ENCODE peak calls at places on chromosome 19, in seven cellular contexts. R, Y, U, P, C, W and B are unnamed samples.

GRCh38 chr19:328025-328505 is 16.5 kb downstream of the MIER2 start:
- DNase-seq in R (no peak), P (peak), C (no peak), W (no peak), Y (no peak), U (no peak), B (no peak)

GRCh38 chr19:17450264-17451075 is 2.0 kb upstream of the TMEM221 start:
- DNase-seq in W (peak), R (no peak), C (no peak), Y (peak), P (no peak), U (no peak), B (no peak)

GRCh38 chr19:1864480-1865171 is 1.2 kb upstream of the KLF16 start:
- DNase-seq in P (peak), W (peak), U (peak), Y (no peak), R (peak), C (peak), B (peak)

GRCh38 chr19:40658031-40658430 is 32.4 kb downstream of the NUMBL start:
- DNase-seq in U (no peak), P (peak), R (no peak), W (no peak), C (no peak), Y (no peak), B (no peak)

GRCh38 chr19:30608471-30608870 is 236.3 kb downstream of the ZNF536 start:
- DNase-seq in W (no peak), R (no peak), Y (no peak), U (no peak), P (no peak), C (no peak), B (no peak)

GRCh38 chr19:43479226-43479625 is 13.8 kb upstream of the LYPD3 start:
- DNase-seq in R (no peak), P (peak), U (no peak), Y (no peak), C (no peak), W (no peak), B (no peak)

GRCh38 chr19:46898731-46899130 is 37.9 kb downstream of the ARHGAP35 start:
- DNase-seq in W (peak), R (no peak), U (no peak), P (no peak), Y (peak), C (peak), B (no peak)

GRCh38 chr19:14096272-14096992 is 5.9 kb upstream of the SAMD1 start:
- DNase-seq in C (peak), U (no peak), P (no peak), R (no peak), W (no peak), Y (no peak), B (no peak)

GRCh38 chr19:6286676-6287075 is 6.9 kb upstream of the MLLT1 start:
- DNase-seq in W (no peak), Y (no peak), P (no peak), U (no peak), R (no peak), C (no peak), B (no peak)

GRCh38 chr19:679418-680286 is 3.5 kb downstream of the FSTL3 start:
- DNase-seq in W (peak), P (peak), Y (peak), C (peak), R (no peak), U (peak), B (peak)

GRCh38 chr19:40800997-40801377 is 2.0 kb downstream of the EGLN2 start:
- DNase-seq in Y (no peak), P (no peak), R (no peak), W (no peak), U (no peak), C (no peak), B (no peak)

GRCh38 chr19:35120492-35120891 is 4.9 kb downstream of the FXYD3 start:
- DNase-seq in Y (peak), R (no peak), W (no peak), P (no peak), C (no peak), U (no peak), B (no peak)

GRCh38 chr19:43532571-43532961 is 422 bp upstream of the ZNF575 start:
- DNase-seq in C (no peak), W (no peak), Y (peak), U (peak), P (peak), R (no peak), B (peak)

GRCh38 chr19:35346193-35347052 is 1.3 kb upstream of the FFAR1 start:
- DNase-seq in R (no peak), W (no peak), C (no peak), Y (no peak), P (peak), U (peak), B (no peak)

GRCh38 chr19:35484637-35485036 is 5.6 kb downstream of the KRTDAP start:
- DNase-seq in Y (no peak), U (no peak), C (no peak), W (no peak), R (no peak), P (no peak), B (no peak)

GRCh38 chr19:51000981-51001380 is 423 bp downstream of the KLK8 start:
- DNase-seq in W (no peak), R (no peak), U (no peak), Y (no peak), C (peak), P (no peak), B (no peak)
- TF ChIP-seq CTCF in W (no peak), R (no peak), U (no peak), Y (no peak), C (no peak), P (no peak), B (no peak)

GRCh38 chr19:12996542-12997094 is 1.3 kb downstream of the NFIX start:
- DNase-seq in C (peak), Y (no peak), P (peak), U (peak), R (no peak), W (no peak), B (no peak)
- TF ChIP-seq CTCF in C (no peak), Y (peak), P (no peak), U (no peak), R (peak), W (no peak), B (peak)

GRCh38 chr19:52742516-52742915 is 7.7 kb upstream of the ZNF611 start:
- DNase-seq in U (no peak), Y (no peak), W (no peak), P (no peak), R (no peak), C (no peak), B (no peak)

GRCh38 chr19:52749780-52750179 is 14.9 kb upstream of the ZNF611 start:
- DNase-seq in Y (no peak), P (no peak), R (no peak), W (no peak), C (no peak), U (no peak), B (no peak)

DNA sequence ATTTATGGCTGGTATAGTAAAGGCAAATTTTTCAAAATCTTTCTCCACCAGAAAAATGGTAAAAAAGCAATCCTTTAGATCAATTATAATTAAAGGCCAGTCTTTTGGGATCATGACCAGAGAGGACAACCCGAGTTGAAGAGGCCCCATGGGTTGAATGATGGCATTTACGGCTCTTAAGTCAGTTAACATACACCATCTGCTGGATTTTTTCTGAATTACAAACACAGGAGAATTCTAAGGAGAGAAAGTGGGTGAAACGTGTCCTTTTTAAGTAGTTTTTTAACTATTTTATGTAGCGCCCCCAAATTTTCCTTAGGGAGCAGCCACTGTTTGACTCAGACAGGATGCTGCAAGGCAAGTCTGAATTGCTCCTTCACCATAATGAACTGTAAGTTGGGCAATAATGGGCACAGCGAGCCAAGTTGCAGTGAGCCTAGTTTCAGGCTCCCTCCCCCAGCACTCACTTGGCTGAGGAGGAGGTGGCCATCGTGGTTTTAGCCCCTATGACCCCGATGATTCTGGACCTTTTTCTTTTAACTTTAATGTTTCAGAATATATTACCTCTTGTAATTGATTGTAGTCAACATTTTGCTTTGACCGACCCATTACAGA is 13.6 kb upstream of the ZNF611 start:
- DNase-seq in Y (peak), P (no peak), W (peak), R (no peak), C (peak), U (no peak), B (no peak)
- TF ChIP-seq CTCF in Y (no peak), P (peak), W (peak), R (peak), C (peak), U (peak), B (peak)

GRCh38 chr19:18672606-18673337 is 10.7 kb upstream of the CRTC1 start:
- DNase-seq in W (no peak), R (no peak), C (peak), U (peak), P (no peak), Y (no peak), B (no peak)
- TF ChIP-seq CTCF in W (peak), R (no peak), C (peak), U (no peak), P (peak), Y (no peak), B (peak)

GRCh38 chr19:39197808-39198207 is 1.0 kb downstream of the NCCRP1 start:
- DNase-seq in Y (peak), W (no peak), P (no peak), C (no peak), U (no peak), R (no peak), B (no peak)
- TF ChIP-seq CTCF in Y (no peak), W (no peak), P (no peak), C (peak), U (no peak), R (no peak), B (no peak)